ENCODE peak calls at places on chromosomes 2 and 18, in seven cellular contexts. One of them, this sample, is unnamed.

GRCh38 chr2:234164499-234165409 is 114.3 kb downstream of the SPP2 start:
- DNase-seq in NCI-H524 treated with DMSO at 0.1 percent for 48 hours: no peak
- DNase-seq in heart right ventricle: no peak
- DNase-seq in activated CD8-positive, alpha-beta memory T cell treated with anti-CD3 and anti-CD28 coated beads, Interleukin-2, amount 50 U/mL, for 4 hours: peak; percentile 58
- DNase-seq in T-helper 2 cell: no peak
- DNase-seq in Ammon's horn: no peak
- DNase-seq in sciatic nerve: no peak
- DNase-seq in this sample: peak; percentile 62

GRCh38 chr2:46715541-46715940 is 200.1 kb downstream of the MCFD2 start:
- DNase-seq in sciatic nerve: no peak
- DNase-seq in T-helper 2 cell: no peak
- DNase-seq in NCI-H524 treated with DMSO at 0.1 percent for 48 hours: no peak
- DNase-seq in Ammon's horn: no peak
- DNase-seq in heart right ventricle: no peak
- DNase-seq in activated CD8-positive, alpha-beta memory T cell treated with anti-CD3 and anti-CD28 coated beads, Interleukin-2, amount 50 U/mL, for 4 hours: no peak
- DNase-seq in this sample: no peak

GRCh38 chr2:37493425-37493824 is 149.0 kb downstream of the QPCT start:
- DNase-seq in heart right ventricle: no peak
- DNase-seq in activated CD8-positive, alpha-beta memory T cell treated with anti-CD3 and anti-CD28 coated beads, Interleukin-2, amount 50 U/mL, for 4 hours: no peak
- DNase-seq in Ammon's horn: no peak
- DNase-seq in T-helper 2 cell: no peak
- DNase-seq in NCI-H524 treated with DMSO at 0.1 percent for 48 hours: no peak
- DNase-seq in sciatic nerve: no peak
- DNase-seq in this sample: no peak

GRCh38 chr2:216696751-216697560 is 1.6 kb upstream of the IGFBP5 start:
- DNase-seq in T-helper 2 cell: no peak
- DNase-seq in Ammon's horn: no peak
- DNase-seq in sciatic nerve: no peak
- DNase-seq in heart right ventricle: no peak
- DNase-seq in activated CD8-positive, alpha-beta memory T cell treated with anti-CD3 and anti-CD28 coated beads, Interleukin-2, amount 50 U/mL, for 4 hours: no peak
- DNase-seq in NCI-H524 treated with DMSO at 0.1 percent for 48 hours: peak; percentile 21
- DNase-seq in this sample: no peak

GRCh38 chr2:190860985-190861721 is 19.5 kb upstream of the GLS start:
- DNase-seq in activated CD8-positive, alpha-beta memory T cell treated with anti-CD3 and anti-CD28 coated beads, Interleukin-2, amount 50 U/mL, for 4 hours: no peak
- DNase-seq in T-helper 2 cell: no peak
- DNase-seq in heart right ventricle: no peak
- DNase-seq in NCI-H524 treated with DMSO at 0.1 percent for 48 hours: no peak
- DNase-seq in sciatic nerve: no peak
- DNase-seq in Ammon's horn: no peak
- DNase-seq in this sample: no peak

GRCh38 chr2:39723946-39724827 is 54.9 kb downstream of the THUMPD2 start:
- DNase-seq in T-helper 2 cell: no peak
- DNase-seq in NCI-H524 treated with DMSO at 0.1 percent for 48 hours: no peak
- DNase-seq in sciatic nerve: no peak
- DNase-seq in Ammon's horn: no peak
- DNase-seq in heart right ventricle: no peak
- DNase-seq in activated CD8-positive, alpha-beta memory T cell treated with anti-CD3 and anti-CD28 coated beads, Interleukin-2, amount 50 U/mL, for 4 hours: no peak
- DNase-seq in this sample: no peak

GRCh38 chr18:29969876-29970275 is 1072.7 kb downstream of the DSC3 start:
- DNase-seq in activated CD8-positive, alpha-beta memory T cell treated with anti-CD3 and anti-CD28 coated beads, Interleukin-2, amount 50 U/mL, for 4 hours: no peak
- DNase-seq in sciatic nerve: no peak
- DNase-seq in NCI-H524 treated with DMSO at 0.1 percent for 48 hours: no peak
- DNase-seq in Ammon's horn: no peak
- DNase-seq in T-helper 2 cell: no peak
- DNase-seq in heart right ventricle: no peak
- DNase-seq in this sample: no peak

GRCh38 chr2:146041291-146041868 is 1521.5 kb upstream of the ZEB2 start:
- DNase-seq in Ammon's horn: no peak
- DNase-seq in sciatic nerve: no peak
- DNase-seq in NCI-H524 treated with DMSO at 0.1 percent for 48 hours: peak; percentile 83
- DNase-seq in heart right ventricle: no peak
- DNase-seq in activated CD8-positive, alpha-beta memory T cell treated with anti-CD3 and anti-CD28 coated beads, Interleukin-2, amount 50 U/mL, for 4 hours: no peak
- DNase-seq in T-helper 2 cell: no peak
- DNase-seq in this sample: no peak

GRCh38 chr2:48548871-48549270 is 18.9 kb downstream of the STON1 start:
- DNase-seq in NCI-H524 treated with DMSO at 0.1 percent for 48 hours: no peak
- DNase-seq in sciatic nerve: no peak
- DNase-seq in activated CD8-positive, alpha-beta memory T cell treated with anti-CD3 and anti-CD28 coated beads, Interleukin-2, amount 50 U/mL, for 4 hours: no peak
- DNase-seq in T-helper 2 cell: no peak
- DNase-seq in heart right ventricle: no peak
- DNase-seq in Ammon's horn: peak; percentile 53
- DNase-seq in this sample: no peak

GRCh38 chr2:104853926-104854506 is at the start of gene POU3F3:
- DNase-seq in activated CD8-positive, alpha-beta memory T cell treated with anti-CD3 and anti-CD28 coated beads, Interleukin-2, amount 50 U/mL, for 4 hours: peak; percentile 47
- DNase-seq in T-helper 2 cell: no peak
- DNase-seq in NCI-H524 treated with DMSO at 0.1 percent for 48 hours: peak; percentile 90
- DNase-seq in heart right ventricle: peak; percentile 86
- DNase-seq in sciatic nerve: no peak
- DNase-seq in Ammon's horn: peak; percentile 99
- DNase-seq in this sample: no peak

GRCh38 chr2:19542796-19543195 is 184.4 kb upstream of the OSR1 start:
- DNase-seq in activated CD8-positive, alpha-beta memory T cell treated with anti-CD3 and anti-CD28 coated beads, Interleukin-2, amount 50 U/mL, for 4 hours: no peak
- DNase-seq in sciatic nerve: no peak
- DNase-seq in Ammon's horn: no peak
- DNase-seq in heart right ventricle: no peak
- DNase-seq in T-helper 2 cell: no peak
- DNase-seq in NCI-H524 treated with DMSO at 0.1 percent for 48 hours: no peak
- DNase-seq in this sample: no peak

GRCh38 chr2:102455061-102455670 is 17.9 kb upstream of the SLC9A4 start:
- DNase-seq in Ammon's horn: no peak
- DNase-seq in activated CD8-positive, alpha-beta memory T cell treated with anti-CD3 and anti-CD28 coated beads, Interleukin-2, amount 50 U/mL, for 4 hours: no peak
- DNase-seq in heart right ventricle: no peak
- DNase-seq in NCI-H524 treated with DMSO at 0.1 percent for 48 hours: no peak
- DNase-seq in T-helper 2 cell: no peak
- DNase-seq in sciatic nerve: no peak
- DNase-seq in this sample: no peak

GRCh38 chr2:171894612-171894947 is 536 bp upstream of the SLC25A12 start:
- DNase-seq in NCI-H524 treated with DMSO at 0.1 percent for 48 hours: no peak
- DNase-seq in sciatic nerve: no peak
- DNase-seq in T-helper 2 cell: no peak
- DNase-seq in heart right ventricle: no peak
- DNase-seq in activated CD8-positive, alpha-beta memory T cell treated with anti-CD3 and anti-CD28 coated beads, Interleukin-2, amount 50 U/mL, for 4 hours: no peak
- DNase-seq in Ammon's horn: no peak
- DNase-seq in this sample: no peak

GRCh38 chr2:74290466-74291216 is 52.6 kb downstream of the SLC4A5 start:
- DNase-seq in sciatic nerve: no peak
- DNase-seq in heart right ventricle: no peak
- DNase-seq in activated CD8-positive, alpha-beta memory T cell treated with anti-CD3 and anti-CD28 coated beads, Interleukin-2, amount 50 U/mL, for 4 hours: peak; percentile 23
- DNase-seq in Ammon's horn: no peak
- DNase-seq in NCI-H524 treated with DMSO at 0.1 percent for 48 hours: no peak
- DNase-seq in T-helper 2 cell: no peak
- DNase-seq in this sample: peak; percentile 20

GRCh38 chr2:173076557-173077345 is 1.1 kb downstream of the MAP3K20 start:
- DNase-seq in NCI-H524 treated with DMSO at 0.1 percent for 48 hours: peak; percentile 12
- DNase-seq in heart right ventricle: peak; percentile 56
- DNase-seq in Ammon's horn: no peak
- DNase-seq in T-helper 2 cell: no peak
- DNase-seq in sciatic nerve: peak; percentile 63
- DNase-seq in activated CD8-positive, alpha-beta memory T cell treated with anti-CD3 and anti-CD28 coated beads, Interleukin-2, amount 50 U/mL, for 4 hours: peak; percentile 14
- DNase-seq in this sample: peak; percentile 25

GRCh38 chr2:44044281-44044720 is 48.5 kb upstream of the LRPPRC start:
- DNase-seq in sciatic nerve: peak; percentile 89
- DNase-seq in NCI-H524 treated with DMSO at 0.1 percent for 48 hours: peak; percentile 39
- DNase-seq in Ammon's horn: peak; percentile 94
- DNase-seq in T-helper 2 cell: peak; percentile 33
- DNase-seq in heart right ventricle: peak; percentile 81
- DNase-seq in activated CD8-positive, alpha-beta memory T cell treated with anti-CD3 and anti-CD28 coated beads, Interleukin-2, amount 50 U/mL, for 4 hours: peak; percentile 73
- DNase-seq in this sample: peak; percentile 67

GRCh38 chr2:159456500-159457426 is 159.6 kb downstream of the BAZ2B start:
- DNase-seq in NCI-H524 treated with DMSO at 0.1 percent for 48 hours: no peak
- DNase-seq in Ammon's horn: no peak
- DNase-seq in activated CD8-positive, alpha-beta memory T cell treated with anti-CD3 and anti-CD28 coated beads, Interleukin-2, amount 50 U/mL, for 4 hours: no peak
- DNase-seq in heart right ventricle: no peak
- DNase-seq in T-helper 2 cell: no peak
- DNase-seq in sciatic nerve: no peak
- DNase-seq in this sample: no peak

GRCh38 chr2:24708537-24709152 is 84.5 kb downstream of the PTRHD1 start:
- DNase-seq in activated CD8-positive, alpha-beta memory T cell treated with anti-CD3 and anti-CD28 coated beads, Interleukin-2, amount 50 U/mL, for 4 hours: no peak
- DNase-seq in NCI-H524 treated with DMSO at 0.1 percent for 48 hours: no peak
- DNase-seq in sciatic nerve: no peak
- DNase-seq in T-helper 2 cell: no peak
- DNase-seq in Ammon's horn: no peak
- DNase-seq in heart right ventricle: no peak
- DNase-seq in this sample: no peak

GRCh38 chr2:15679386-15679924 is 87.8 kb downstream of the DDX1 start:
- DNase-seq in sciatic nerve: no peak
- DNase-seq in T-helper 2 cell: no peak
- DNase-seq in NCI-H524 treated with DMSO at 0.1 percent for 48 hours: no peak
- DNase-seq in Ammon's horn: no peak
- DNase-seq in activated CD8-positive, alpha-beta memory T cell treated with anti-CD3 and anti-CD28 coated beads, Interleukin-2, amount 50 U/mL, for 4 hours: no peak
- DNase-seq in heart right ventricle: no peak
- DNase-seq in this sample: no peak

GRCh38 chr2:40554665-40555294 is 102.9 kb upstream of the SLC8A1 start:
- DNase-seq in heart right ventricle: peak; percentile 76
- DNase-seq in sciatic nerve: peak; percentile 85
- DNase-seq in NCI-H524 treated with DMSO at 0.1 percent for 48 hours: peak; percentile 62
- DNase-seq in activated CD8-positive, alpha-beta memory T cell treated with anti-CD3 and anti-CD28 coated beads, Interleukin-2, amount 50 U/mL, for 4 hours: peak; percentile 29
- DNase-seq in Ammon's horn: peak; percentile 54
- DNase-seq in T-helper 2 cell: no peak
- DNase-seq in this sample: no peak

GRCh38 chr18:8471373-8471772 is 137.9 kb upstream of the RAB12 start:
- DNase-seq in heart right ventricle: no peak
- DNase-seq in sciatic nerve: no peak
- DNase-seq in T-helper 2 cell: no peak
- DNase-seq in NCI-H524 treated with DMSO at 0.1 percent for 48 hours: no peak
- DNase-seq in activated CD8-positive, alpha-beta memory T cell treated with anti-CD3 and anti-CD28 coated beads, Interleukin-2, amount 50 U/mL, for 4 hours: no peak
- DNase-seq in Ammon's horn: no peak
- DNase-seq in this sample: no peak

GRCh38 chr2:216987176-216987809 is 127.4 kb upstream of the TNP1 start:
- DNase-seq in activated CD8-positive, alpha-beta memory T cell treated with anti-CD3 and anti-CD28 coated beads, Interleukin-2, amount 50 U/mL, for 4 hours: no peak
- DNase-seq in Ammon's horn: peak; percentile 5
- DNase-seq in sciatic nerve: peak; percentile 73
- DNase-seq in heart right ventricle: no peak
- DNase-seq in T-helper 2 cell: no peak
- DNase-seq in NCI-H524 treated with DMSO at 0.1 percent for 48 hours: no peak
- DNase-seq in this sample: no peak

GRCh38 chr2:946073-947005 is 4.3 kb upstream of the SNTG2 start:
- DNase-seq in sciatic nerve: no peak
- DNase-seq in T-helper 2 cell: no peak
- DNase-seq in Ammon's horn: no peak
- DNase-seq in heart right ventricle: no peak
- DNase-seq in activated CD8-positive, alpha-beta memory T cell treated with anti-CD3 and anti-CD28 coated beads, Interleukin-2, amount 50 U/mL, for 4 hours: no peak
- DNase-seq in NCI-H524 treated with DMSO at 0.1 percent for 48 hours: no peak
- DNase-seq in this sample: no peak

GRCh38 chr2:120014231-120014990 is 1.5 kb downstream of the EPB41L5 start:
- DNase-seq in activated CD8-positive, alpha-beta memory T cell treated with anti-CD3 and anti-CD28 coated beads, Interleukin-2, amount 50 U/mL, for 4 hours: no peak
- DNase-seq in sciatic nerve: no peak
- DNase-seq in NCI-H524 treated with DMSO at 0.1 percent for 48 hours: peak; percentile 19
- DNase-seq in Ammon's horn: peak; percentile 11
- DNase-seq in T-helper 2 cell: no peak
- DNase-seq in heart right ventricle: no peak
- DNase-seq in this sample: no peak

GRCh38 chr2:73582364-73582763 is 59.9 kb downstream of the NAT8 start:
- DNase-seq in Ammon's horn: no peak
- DNase-seq in NCI-H524 treated with DMSO at 0.1 percent for 48 hours: no peak
- DNase-seq in T-helper 2 cell: no peak
- DNase-seq in heart right ventricle: no peak
- DNase-seq in activated CD8-positive, alpha-beta memory T cell treated with anti-CD3 and anti-CD28 coated beads, Interleukin-2, amount 50 U/mL, for 4 hours: no peak
- DNase-seq in sciatic nerve: no peak
- DNase-seq in this sample: no peak

GRCh38 chr18:39840406-39840805 is 2114.6 kb upstream of the PIK3C3 start:
- DNase-seq in sciatic nerve: no peak
- DNase-seq in NCI-H524 treated with DMSO at 0.1 percent for 48 hours: no peak
- DNase-seq in Ammon's horn: peak; percentile 4
- DNase-seq in activated CD8-positive, alpha-beta memory T cell treated with anti-CD3 and anti-CD28 coated beads, Interleukin-2, amount 50 U/mL, for 4 hours: no peak
- DNase-seq in T-helper 2 cell: no peak
- DNase-seq in heart right ventricle: no peak
- DNase-seq in this sample: no peak

GRCh38 chr2:25582079-25582830 is 91.1 kb downstream of the DTNB start:
- DNase-seq in T-helper 2 cell: no peak
- DNase-seq in NCI-H524 treated with DMSO at 0.1 percent for 48 hours: no peak
- DNase-seq in sciatic nerve: no peak
- DNase-seq in activated CD8-positive, alpha-beta memory T cell treated with anti-CD3 and anti-CD28 coated beads, Interleukin-2, amount 50 U/mL, for 4 hours: no peak
- DNase-seq in heart right ventricle: no peak
- DNase-seq in Ammon's horn: no peak
- DNase-seq in this sample: no peak

GRCh38 chr2:234444888-234445287 is 52.0 kb downstream of the ARL4C start:
- DNase-seq in NCI-H524 treated with DMSO at 0.1 percent for 48 hours: no peak
- DNase-seq in Ammon's horn: peak; percentile 34
- DNase-seq in activated CD8-positive, alpha-beta memory T cell treated with anti-CD3 and anti-CD28 coated beads, Interleukin-2, amount 50 U/mL, for 4 hours: peak; percentile 57
- DNase-seq in T-helper 2 cell: no peak
- DNase-seq in sciatic nerve: peak; percentile 67
- DNase-seq in heart right ventricle: peak; percentile 27
- DNase-seq in this sample: peak; percentile 49

GRCh38 chr18:79577451-79578395 is 101.9 kb upstream of the CTDP1 start:
- DNase-seq in sciatic nerve: peak; percentile 61
- DNase-seq in T-helper 2 cell: no peak
- DNase-seq in heart right ventricle: no peak
- DNase-seq in Ammon's horn: no peak
- DNase-seq in NCI-H524 treated with DMSO at 0.1 percent for 48 hours: no peak
- DNase-seq in activated CD8-positive, alpha-beta memory T cell treated with anti-CD3 and anti-CD28 coated beads, Interleukin-2, amount 50 U/mL, for 4 hours: peak; percentile 17
- DNase-seq in this sample: no peak

GRCh38 chr2:218295029-218295428 is 2.7 kb upstream of the TMBIM1 start:
- DNase-seq in Ammon's horn: no peak
- DNase-seq in heart right ventricle: no peak
- DNase-seq in sciatic nerve: no peak
- DNase-seq in T-helper 2 cell: no peak
- DNase-seq in activated CD8-positive, alpha-beta memory T cell treated with anti-CD3 and anti-CD28 coated beads, Interleukin-2, amount 50 U/mL, for 4 hours: no peak
- DNase-seq in NCI-H524 treated with DMSO at 0.1 percent for 48 hours: no peak
- DNase-seq in this sample: no peak

GRCh38 chr18:63339920-63340484 is 20.4 kb upstream of the BCL2 start:
- DNase-seq in Ammon's horn: no peak
- DNase-seq in activated CD8-positive, alpha-beta memory T cell treated with anti-CD3 and anti-CD28 coated beads, Interleukin-2, amount 50 U/mL, for 4 hours: peak; percentile 45
- DNase-seq in heart right ventricle: no peak
- DNase-seq in sciatic nerve: no peak
- DNase-seq in NCI-H524 treated with DMSO at 0.1 percent for 48 hours: no peak
- DNase-seq in T-helper 2 cell: no peak
- DNase-seq in this sample: no peak

GRCh38 chr2:17879137-17879912 is 858 bp downstream of the KCNS3 start:
- DNase-seq in T-helper 2 cell: no peak
- DNase-seq in Ammon's horn: peak; percentile 57
- DNase-seq in sciatic nerve: peak; percentile 79
- DNase-seq in activated CD8-positive, alpha-beta memory T cell treated with anti-CD3 and anti-CD28 coated beads, Interleukin-2, amount 50 U/mL, for 4 hours: no peak
- DNase-seq in NCI-H524 treated with DMSO at 0.1 percent for 48 hours: peak; percentile 78
- DNase-seq in heart right ventricle: peak; percentile 65
- DNase-seq in this sample: peak; percentile 30

GRCh38 chr18:7329036-7329435 is 98.1 kb downstream of the LRRC30 start:
- DNase-seq in activated CD8-positive, alpha-beta memory T cell treated with anti-CD3 and anti-CD28 coated beads, Interleukin-2, amount 50 U/mL, for 4 hours: no peak
- DNase-seq in Ammon's horn: no peak
- DNase-seq in NCI-H524 treated with DMSO at 0.1 percent for 48 hours: no peak
- DNase-seq in sciatic nerve: no peak
- DNase-seq in T-helper 2 cell: no peak
- DNase-seq in heart right ventricle: no peak
- DNase-seq in this sample: no peak

GRCh38 chr2:99404039-99404799 is 67.0 kb downstream of the EIF5B start:
- DNase-seq in T-helper 2 cell: no peak
- DNase-seq in sciatic nerve: no peak
- DNase-seq in NCI-H524 treated with DMSO at 0.1 percent for 48 hours: no peak
- DNase-seq in Ammon's horn: no peak
- DNase-seq in heart right ventricle: no peak
- DNase-seq in activated CD8-positive, alpha-beta memory T cell treated with anti-CD3 and anti-CD28 coated beads, Interleukin-2, amount 50 U/mL, for 4 hours: no peak
- DNase-seq in this sample: no peak

GRCh38 chr2:235303499-235304291 is 190.1 kb upstream of the AGAP1 start:
- DNase-seq in sciatic nerve: no peak
- DNase-seq in activated CD8-positive, alpha-beta memory T cell treated with anti-CD3 and anti-CD28 coated beads, Interleukin-2, amount 50 U/mL, for 4 hours: no peak
- DNase-seq in NCI-H524 treated with DMSO at 0.1 percent for 48 hours: no peak
- DNase-seq in heart right ventricle: no peak
- DNase-seq in Ammon's horn: no peak
- DNase-seq in T-helper 2 cell: no peak
- DNase-seq in this sample: no peak

GRCh38 chr2:165082479-165082878 is 121.4 kb downstream of the SCN3A start:
- DNase-seq in NCI-H524 treated with DMSO at 0.1 percent for 48 hours: no peak
- DNase-seq in T-helper 2 cell: no peak
- DNase-seq in sciatic nerve: no peak
- DNase-seq in heart right ventricle: no peak
- DNase-seq in Ammon's horn: no peak
- DNase-seq in activated CD8-positive, alpha-beta memory T cell treated with anti-CD3 and anti-CD28 coated beads, Interleukin-2, amount 50 U/mL, for 4 hours: no peak
- DNase-seq in this sample: no peak

GRCh38 chr2:189580267-189580661 is 322 bp downstream of the SLC40A1 start:
- DNase-seq in sciatic nerve: peak; percentile 67
- DNase-seq in T-helper 2 cell: no peak
- DNase-seq in NCI-H524 treated with DMSO at 0.1 percent for 48 hours: no peak
- DNase-seq in activated CD8-positive, alpha-beta memory T cell treated with anti-CD3 and anti-CD28 coated beads, Interleukin-2, amount 50 U/mL, for 4 hours: no peak
- DNase-seq in heart right ventricle: peak; percentile 31
- DNase-seq in Ammon's horn: no peak
- DNase-seq in this sample: no peak

GRCh38 chr2:44168684-44169154 is at the start of gene PPM1B:
- DNase-seq in NCI-H524 treated with DMSO at 0.1 percent for 48 hours: no peak
- DNase-seq in heart right ventricle: no peak
- DNase-seq in sciatic nerve: peak; percentile 99
- DNase-seq in T-helper 2 cell: peak; percentile 99
- DNase-seq in Ammon's horn: no peak
- DNase-seq in activated CD8-positive, alpha-beta memory T cell treated with anti-CD3 and anti-CD28 coated beads, Interleukin-2, amount 50 U/mL, for 4 hours: peak; percentile 99
- DNase-seq in this sample: peak; percentile 94